ENCODE peak calls at places on chromosomes 6 and 20, in five cellular contexts. Z is BE2C, I is astrocyte, W is thoracic aorta, J is heart left ventricle. E is an unnamed sample.

GRCh38 chr6:116763871-116764270 is 1.6 kb downstream of the FAM162B start:
- DNase-seq in Z (no peak), I (no peak), W (no peak), J (no peak), E (no peak)

GRCh38 chr20:60210779-60211617 is 252.8 kb downstream of the CDH26 start:
- DNase-seq in Z (peak; percentile 68), I (peak; percentile 24), W (no peak), J (peak; percentile 80), E (no peak)

GRCh38 chr6:131225959-131226358 is 90.7 kb downstream of the AKAP7 start:
- DNase-seq in Z (no peak), I (no peak), W (no peak), J (no peak), E (no peak)

GRCh38 chr6:30743099-30744053 is 889 bp upstream of the FLOT1 start:
- DNase-seq in Z (no peak), I (no peak), W (no peak), J (peak; percentile 75), E (no peak)

GRCh38 chr20:2673453-2673852 is 9.4 kb upstream of the IDH3B start:
- DNase-seq in Z (no peak), I (no peak), W (no peak), J (no peak), E (no peak)

GRCh38 chr6:108008363-108008762 is 50.4 kb upstream of the SEC63 start:
- DNase-seq in Z (no peak), I (no peak), W (no peak), J (no peak), E (no peak)

GRCh38 chr20:10093087-10093591 is 58.4 kb downstream of the ANKEF1 start:
- DNase-seq in Z (peak; percentile 27), I (peak; percentile 78), W (no peak), J (no peak), E (no peak)

GRCh38 chr6:158688860-158689259 is 39.0 kb downstream of the SYTL3 start:
- DNase-seq in Z (no peak), I (no peak), W (no peak), J (no peak), E (no peak)

GRCh38 chr6:63403725-63404124 is 83.9 kb upstream of the LGSN start:
- DNase-seq in Z (no peak), I (no peak), W (no peak), J (no peak), E (no peak)

GRCh38 chr20:45998337-45998736 is 10.4 kb upstream of the MMP9 start:
- DNase-seq in Z (no peak), I (no peak), W (no peak), J (no peak), E (no peak)

GRCh38 chr6:150417899-150418824 is 49.4 kb downstream of the IYD start:
- DNase-seq in Z (no peak), I (peak; percentile 91), W (no peak), J (no peak), E (peak; percentile 40)

GRCh38 chr6:97726378-97726777 is 443.4 kb upstream of the MMS22L start:
- DNase-seq in Z (no peak), I (peak; percentile 8), W (no peak), J (no peak), E (no peak)

GRCh38 chr6:85113934-85114582 is 335.8 kb upstream of the NT5E start:
- DNase-seq in Z (no peak), I (no peak), W (no peak), J (peak; percentile 41), E (no peak)

GRCh38 chr6:108727966-108728730 is 120.1 kb upstream of the ARMC2 start:
- DNase-seq in Z (no peak), I (no peak), W (no peak), J (no peak), E (no peak)

GRCh38 chr6:146286976-146287375 is 256.7 kb upstream of the RAB32 start:
- DNase-seq in Z (no peak), I (no peak), W (no peak), J (no peak), E (no peak)

GRCh38 chr6:1129141-1129540 is 182.8 kb upstream of the FOXQ1 start:
- DNase-seq in Z (no peak), I (no peak), W (no peak), J (no peak), E (no peak)

GRCh38 chr6:99151634-99152344 is 197.7 kb downstream of the FAXC start:
- DNase-seq in Z (peak; percentile 70), I (peak; percentile 6), W (no peak), J (no peak), E (peak; percentile 4)

GRCh38 chr6:151007069-151007468 is 141.6 kb downstream of the MTHFD1L start:
- DNase-seq in Z (no peak), I (no peak), W (no peak), J (no peak), E (no peak)

GRCh38 chr6:114000066-114000465 is 29.1 kb upstream of the HDAC2 start:
- DNase-seq in Z (no peak), I (peak; percentile 65), W (no peak), J (no peak), E (no peak)

GRCh38 chr6:154930490-154930889 is 64.6 kb upstream of the TIAM2 start:
- DNase-seq in Z (no peak), I (no peak), W (no peak), J (no peak), E (no peak)

GRCh38 chr6:113120577-113121285 is 736.4 kb upstream of the MARCKS start:
- DNase-seq in Z (no peak), I (peak; percentile 100), W (no peak), J (no peak), E (no peak)

GRCh38 chr20:59835057-59835447 is 98.4 kb downstream of the SYCP2 start:
- DNase-seq in Z (no peak), I (no peak), W (no peak), J (no peak), E (no peak)

GRCh38 chr20:37283530-37284195 is 5.8 kb upstream of the MANBAL start:
- DNase-seq in Z (no peak), I (no peak), W (no peak), J (no peak), E (no peak)

GRCh38 chr6:84448331-84448730 is 220.9 kb upstream of the CEP162 start:
- DNase-seq in Z (no peak), I (no peak), W (no peak), J (no peak), E (no peak)

GRCh38 chr6:157468574-157468973 is 87.6 kb downstream of the ZDHHC14 start:
- DNase-seq in Z (no peak), I (no peak), W (no peak), J (no peak), E (no peak)

GRCh38 chr6:25172819-25173218 is 106.4 kb upstream of the CARMIL1 start:
- DNase-seq in Z (no peak), I (peak; percentile 99), W (no peak), J (no peak), E (no peak)

GRCh38 chr6:293185-294174 is 1.2 kb downstream of the DUSP22 start:
- DNase-seq in Z (no peak), I (peak; percentile 26), W (no peak), J (no peak), E (no peak)

GRCh38 chr20:13649548-13649947 is 10.8 kb upstream of the TASP1 start:
- DNase-seq in Z (peak; percentile 71), I (peak; percentile 47), W (no peak), J (peak; percentile 77), E (no peak)

GRCh38 chr6:23445157-23445710 is 680.8 kb upstream of the NRSN1 start:
- DNase-seq in Z (no peak), I (peak; percentile 35), W (no peak), J (no peak), E (no peak)

GRCh38 chr20:58967652-58968429 is 13.2 kb upstream of the NELFCD start:
- DNase-seq in Z (no peak), I (no peak), W (no peak), J (no peak), E (no peak)

GRCh38 chr20:33005908-33006775 is 1.4 kb upstream of the BPIFB2 start:
- DNase-seq in Z (no peak), I (no peak), W (no peak), J (no peak), E (no peak)

GRCh38 chr6:84762941-84763396 is 1.4 kb downstream of the TBX18 start:
- DNase-seq in Z (peak; percentile 22), I (no peak), W (no peak), J (peak; percentile 61), E (no peak)

GRCh38 chr6:126716012-126716411 is 376.1 kb downstream of the CENPW start:
- DNase-seq in Z (no peak), I (peak; percentile 20), W (no peak), J (no peak), E (no peak)

GRCh38 chr6:36683656-36684446 is 5.3 kb downstream of the CDKN1A start:
- DNase-seq in Z (no peak), I (no peak), W (no peak), J (no peak), E (no peak)

GRCh38 chr6:42690872-42691271 is 31.5 kb downstream of the PRPH2 start:
- DNase-seq in Z (no peak), I (no peak), W (no peak), J (no peak), E (no peak)
- H3K36me3 ChIP-seq in Z (peaks cover 24% of the 10 kb centered on the region), I (peaks cover 22% of the 10 kb centered on the region), W (peaks cover 5% of the 10 kb centered on the region), J (peaks cover 64% of the 10 kb centered on the region), E (peaks cover 22% of the 10 kb centered on the region)

DNA sequence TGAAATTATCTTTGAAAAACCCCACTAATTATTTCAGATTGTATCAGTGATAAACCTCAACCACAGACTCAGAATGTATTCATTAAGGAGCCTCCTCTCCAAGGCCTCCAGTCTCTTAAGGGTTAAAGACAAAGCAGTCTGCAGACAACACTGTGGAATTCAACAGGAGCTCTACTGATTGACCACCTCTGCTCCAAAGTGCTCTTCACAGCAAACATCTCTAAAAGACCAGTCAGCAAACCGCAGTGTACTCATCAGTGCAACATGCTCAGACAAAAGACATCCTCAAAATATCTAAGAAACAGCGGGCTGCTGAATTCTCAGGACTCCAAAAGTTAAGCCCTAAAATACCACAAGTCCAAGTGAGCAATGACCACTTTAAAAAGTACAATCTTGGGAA is 42.0 kb downstream of the UQCC1 start:
- DNase-seq in Z (no peak), I (peak; percentile 94), W (no peak), J (no peak), E (no peak)
- H3K36me3 ChIP-seq in Z (peaks cover 38% of the 10 kb centered on the region), I (peaks cover 12% of the 10 kb centered on the region), W (peaks cover 5% of the 10 kb centered on the region), J (peaks cover 22% of the 10 kb centered on the region), E (peaks cover 2% of the 10 kb centered on the region)

DNA sequence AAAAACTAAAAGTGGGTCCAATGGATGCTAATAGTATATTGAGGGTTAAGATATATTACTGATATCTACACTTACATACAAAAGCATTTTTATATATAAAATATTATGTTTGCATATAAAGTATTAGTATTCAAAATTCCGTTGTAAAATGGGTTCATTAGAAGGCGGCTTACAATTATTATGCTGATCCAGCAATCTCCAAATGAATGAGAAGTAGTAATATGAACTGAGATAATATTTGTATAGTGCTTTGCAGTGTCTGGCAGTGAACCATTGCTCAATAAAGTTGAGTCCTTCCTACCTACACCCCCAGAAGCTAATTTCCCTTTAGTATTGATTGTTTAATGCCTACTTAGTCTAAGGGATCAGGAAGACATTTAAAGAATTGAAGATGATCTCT is 146.2 kb downstream of the UST start:
- DNase-seq in Z (no peak), I (no peak), W (no peak), J (no peak), E (no peak)
- H3K36me3 ChIP-seq in Z (no peaks in the 10 kb centered on the region), I (no peaks in the 10 kb centered on the region), W (no peaks in the 10 kb centered on the region), J (no peaks in the 10 kb centered on the region), E (no peaks in the 10 kb centered on the region)

DNA sequence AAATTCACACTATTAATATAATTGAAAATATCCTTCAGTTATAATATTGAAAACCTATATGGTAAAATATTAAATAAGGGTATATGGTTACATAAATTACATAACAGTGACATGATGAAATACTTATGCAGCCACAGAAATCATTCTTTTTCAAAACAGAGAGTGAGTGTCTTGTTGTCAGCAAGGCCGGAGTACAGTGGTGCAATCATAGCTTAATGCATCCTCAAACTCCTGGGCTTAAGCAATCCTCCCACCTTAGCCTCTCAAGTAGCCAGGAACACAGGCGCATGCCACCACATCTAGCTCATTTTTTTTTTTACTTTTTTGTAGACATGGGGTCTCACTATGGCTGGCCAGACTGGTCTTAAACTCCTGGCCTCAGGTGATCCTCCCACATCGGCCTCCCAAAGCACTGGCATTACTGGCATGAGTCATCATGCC is 40.4 kb downstream of the FAM8A1 start:
- DNase-seq in Z (no peak), I (no peak), W (no peak), J (no peak), E (no peak)
- H3K36me3 ChIP-seq in Z (peaks cover 81% of the 10 kb centered on the region), I (peaks cover 39% of the 10 kb centered on the region), W (peaks cover 9% of the 10 kb centered on the region), J (peaks cover 52% of the 10 kb centered on the region), E (peaks cover 5% of the 10 kb centered on the region)

E was measured in GM12878.